ENCODE peak calls at places on chromosomes 11 and 22, in eight cellular contexts. I, P, J, N, B, M, D and L are unnamed samples.
A peak's percentile ranks its signal among the peaks of the same experiment; 100 is the strongest.

GRCh38 chr22:44399196-44399837 is 86.6 kb upstream of the SHISAL1 start:
- DNase-seq in I (no peak), P (peak; percentile 0), J (no peak), N (no peak), B (no peak), M (no peak), D (no peak), L (no peak)

GRCh38 chr11:36452987-36453386 is 57.1 kb downstream of the TRAF6 start:
- DNase-seq in I (no peak), P (peak; percentile 58), J (no peak), N (no peak), B (no peak), M (no peak), D (peak; percentile 34), L (peak; percentile 57)

GRCh38 chr22:24847490-24847889 is 41.5 kb downstream of the SGSM1 start:
- DNase-seq in I (no peak), P (no peak), J (no peak), N (no peak), B (no peak), M (no peak), D (no peak), L (no peak)

GRCh38 chr22:31891366-31892079 is 52.8 kb upstream of the YWHAH start:
- DNase-seq in I (peak; percentile 82), P (no peak), J (peak; percentile 22), N (no peak), B (no peak), M (peak; percentile 13), D (no peak), L (no peak)

GRCh38 chr22:30486661-30487115 is 14.9 kb upstream of the SEC14L3 start:
- DNase-seq in I (no peak), P (no peak), J (no peak), N (no peak), B (no peak), M (no peak), D (no peak), L (no peak)

GRCh38 chr11:13316528-13316961 is 39.0 kb downstream of the BMAL1 start:
- DNase-seq in I (peak; percentile 65), P (no peak), J (no peak), N (peak; percentile 78), B (no peak), M (peak; percentile 94), D (no peak), L (peak; percentile 62)

GRCh38 chr11:16001044-16001568 is 355.2 kb downstream of the SOX6 start:
- DNase-seq in I (no peak), P (no peak), J (no peak), N (no peak), B (no peak), M (no peak), D (no peak), L (no peak)

GRCh38 chr11:121521145-121522042 is 68.6 kb upstream of the SORL1-AS1 start:
- DNase-seq in I (no peak), P (no peak), J (no peak), N (peak; percentile 74), B (no peak), M (peak; percentile 35), D (no peak), L (peak; percentile 73)

GRCh38 chr22:41907436-41908401 is 7.2 kb downstream of the SHISA8 start:
- DNase-seq in I (no peak), P (no peak), J (no peak), N (no peak), B (no peak), M (peak; percentile 33), D (no peak), L (no peak)

GRCh38 chr11:26158251-26158650 is 173.7 kb upstream of the ANO3 start:
- DNase-seq in I (no peak), P (no peak), J (no peak), N (no peak), B (no peak), M (no peak), D (no peak), L (no peak)

GRCh38 chr22:47810505-47811500 is 1048.4 kb downstream of the TBC1D22A start:
- DNase-seq in I (no peak), P (no peak), J (no peak), N (no peak), B (no peak), M (no peak), D (no peak), L (no peak)

GRCh38 chr11:12318791-12319733 is 58.3 kb upstream of the PARVA start:
- DNase-seq in I (peak; percentile 82), P (peak; percentile 61), J (no peak), N (no peak), B (peak; percentile 63), M (peak; percentile 91), D (no peak), L (no peak)

GRCh38 chr11:12455938-12456337 is 78.6 kb downstream of the PARVA start:
- DNase-seq in I (peak; percentile 87), P (no peak), J (no peak), N (no peak), B (no peak), M (peak; percentile 80), D (no peak), L (no peak)

GRCh38 chr11:2094354-2095197 is 44.6 kb downstream of the IGF2 start:
- DNase-seq in I (no peak), P (no peak), J (no peak), N (no peak), B (no peak), M (no peak), D (no peak), L (no peak)

GRCh38 chr11:17991799-17992433 is 20.9 kb downstream of the SERGEF start:
- DNase-seq in I (peak; percentile 35), P (peak; percentile 51), J (peak; percentile 61), N (peak; percentile 32), B (peak; percentile 72), M (peak; percentile 72), D (peak; percentile 41), L (peak; percentile 49)

GRCh38 chr22:50507421-50507990 is at the start of gene LMF2:
- DNase-seq in I (no peak), P (peak; percentile 93), J (peak; percentile 88), N (peak; percentile 73), B (no peak), M (peak; percentile 94), D (peak; percentile 56), L (peak; percentile 67)

GRCh38 chr11:9687736-9688494 is 24.0 kb downstream of the SWAP70 start:
- DNase-seq in I (peak; percentile 29), P (no peak), J (no peak), N (no peak), B (peak; percentile 11), M (peak; percentile 32), D (no peak), L (no peak)

GRCh38 chr11:62922653-62923371 is 1.6 kb upstream of the CHRM1 start:
- DNase-seq in I (no peak), P (no peak), J (peak; percentile 85), N (no peak), B (no peak), M (peak; percentile 68), D (no peak), L (no peak)

GRCh38 chr11:60744114-60744513 is 12.6 kb upstream of the MS4A15 start:
- DNase-seq in I (no peak), P (no peak), J (no peak), N (no peak), B (no peak), M (no peak), D (no peak), L (no peak)

GRCh38 chr11:132056689-132057088 is 686.3 kb downstream of the NTM start:
- DNase-seq in I (peak; percentile 96), P (peak; percentile 7), J (no peak), N (no peak), B (peak; percentile 23), M (peak; percentile 47), D (no peak), L (no peak)
- H3K4me2 ChIP-seq in I (peak overlapping the region; percentile 78), P (no peak overlapping the region), J (no peak overlapping the region), N (no peak overlapping the region), B (no peak overlapping the region), M (no peak overlapping the region), D (no peak overlapping the region), L (no peak overlapping the region)

DNA sequence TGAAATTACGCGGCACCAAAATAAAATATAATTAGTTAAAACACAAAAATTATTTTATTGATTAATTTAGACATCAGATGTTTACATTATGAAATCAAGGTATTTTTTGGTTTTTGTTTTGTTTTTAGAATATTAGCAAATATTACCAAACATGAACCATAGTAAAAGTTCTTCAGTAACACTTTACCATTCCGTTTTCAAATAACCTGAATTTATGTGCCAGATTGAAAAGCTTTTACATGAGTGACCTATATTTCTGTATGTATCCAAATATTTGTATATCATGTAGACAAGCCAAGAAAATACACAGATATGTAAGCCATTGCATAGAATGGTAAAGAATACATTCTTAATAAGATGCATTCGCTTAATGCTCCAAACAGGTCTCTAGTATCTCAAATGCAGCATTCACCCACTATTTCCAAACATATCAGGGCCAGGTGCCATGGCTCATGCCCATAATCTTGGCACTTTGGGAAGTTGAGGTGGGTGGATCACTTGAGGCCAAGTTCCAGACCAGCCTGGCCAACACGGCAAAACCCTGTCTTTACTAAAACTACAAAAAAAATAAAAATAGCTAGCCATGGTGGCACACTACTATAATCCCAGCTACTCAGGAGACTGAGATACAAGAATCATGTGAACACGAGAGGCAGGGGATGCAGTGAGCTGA is 102.4 kb upstream of the SERPIND1 start:
- DNase-seq in I (no peak), P (no peak), J (no peak), N (no peak), B (no peak), M (no peak), D (no peak), L (no peak)
- TF ChIP-seq EZH2 in I (no peak), P (no peak), J (peak; percentile 99), N (no peak), B (no peak), M (peak; percentile 66), D (no peak), L (no peak)

GRCh38 chr11:75388386-75389275 is 10.7 kb upstream of the RPS3 start:
- DNase-seq in I (peak; percentile 61), P (peak; percentile 79), J (peak; percentile 76), N (peak; percentile 61), B (peak; percentile 81), M (peak; percentile 83), D (peak; percentile 76), L (peak; percentile 95)
- H3K4me2 ChIP-seq in I (peak overlapping the region; percentile 3), P (peak overlapping the region; percentile 32), J (peak overlapping the region; percentile 61), N (no peak overlapping the region), B (no peak overlapping the region), M (no peak overlapping the region), D (peak overlapping the region; percentile 61), L (peak overlapping the region; percentile 48)

DNA sequence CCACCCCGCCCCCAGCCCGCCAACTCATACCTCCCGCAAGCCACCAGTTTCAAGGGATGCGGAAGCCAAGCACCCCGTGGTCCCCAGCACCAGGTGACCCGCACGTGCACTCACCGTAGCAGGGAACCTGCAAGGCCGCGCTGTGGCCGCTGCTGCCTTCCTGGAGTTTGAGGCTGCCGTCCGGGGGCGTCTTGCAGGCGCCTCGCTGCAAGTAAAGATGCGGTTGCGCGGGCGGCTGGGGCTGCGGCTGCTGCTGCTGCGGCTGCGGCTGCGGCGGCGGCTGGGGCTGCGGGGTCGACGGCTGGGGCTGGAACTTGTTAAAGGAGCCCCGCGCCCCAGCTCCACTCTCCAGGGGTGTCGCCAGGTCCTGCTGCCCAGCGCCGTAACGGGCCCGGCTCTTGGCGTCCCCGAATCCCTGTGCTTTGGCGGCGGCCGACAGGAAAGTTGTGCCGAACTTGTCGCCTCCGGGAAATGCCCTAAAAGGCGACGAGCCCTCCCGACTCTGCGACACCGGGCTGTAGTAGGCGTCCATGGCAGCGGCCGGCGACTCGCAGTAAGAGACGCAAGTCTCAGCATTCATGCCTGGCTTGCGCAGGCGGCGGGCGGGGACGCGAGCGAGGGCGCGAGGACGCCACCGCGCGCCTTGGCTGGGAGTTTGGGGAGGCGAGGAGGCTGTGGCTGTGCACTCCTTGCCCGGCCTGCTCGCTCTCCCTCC is at the start of gene ALX4:
- DNase-seq in I (peak; percentile 17), P (no peak), J (peak; percentile 72), N (peak; percentile 43), B (peak; percentile 36), M (peak; percentile 43), D (no peak), L (peak; percentile 18)
- TF ChIP-seq EZH2 in I (peak; percentile 94), P (no peak), J (no peak), N (peak; percentile 6), B (peak; percentile 96), M (peak; percentile 79), D (peak; percentile 84), L (peak; percentile 86)

GRCh38 chr11:32172771-32173170 is 81.9 kb downstream of the RCN1 start:
- DNase-seq in I (peak; percentile 32), P (no peak), J (no peak), N (no peak), B (no peak), M (peak; percentile 49), D (no peak), L (no peak)
- H3K4me2 ChIP-seq in I (peak overlapping the region; percentile 84), P (no peak overlapping the region), J (no peak overlapping the region), N (peak overlapping the region; percentile 61), B (peak overlapping the region; percentile 63), M (peak overlapping the region; percentile 70), D (no peak overlapping the region), L (peak overlapping the region; percentile 79)